ENCODE peak calls at places on chromosomes 4 and X, in four cellular contexts. W is astrocyte of the spinal cord, S is COLO829, L is Calu3. X is an unnamed sample.
A peak's percentile ranks its signal among the peaks of the same experiment; 100 is the strongest.

GRCh38 chr4:15868816-15869413 is 69.6 kb downstream of the FGFBP1 start:
- DNase-seq in W (no peak), S (no peak), L (no peak), X (no peak)

GRCh38 chrX:136166221-136166855 is 19.0 kb downstream of the FHL1 start:
- DNase-seq in W (peak; percentile 40), S (no peak), L (peak; percentile 9), X (no peak)

GRCh38 chr4:14184767-14185166 is 557.2 kb upstream of the BOD1L1 start:
- DNase-seq in W (no peak), S (no peak), L (no peak), X (no peak)

GRCh38 chrX:104324871-104325585 is 70.3 kb upstream of the ESX1 start:
- DNase-seq in W (no peak), S (no peak), L (no peak), X (no peak)

GRCh38 chr4:152307669-152308068 is 228.2 kb downstream of the FBXW7 start:
- DNase-seq in W (no peak), S (no peak), L (no peak), X (no peak)

GRCh38 chrX:74420194-74421035 is 878 bp upstream of the SLC16A2 start:
- DNase-seq in W (peak; percentile 58), S (peak; percentile 39), L (peak; percentile 43), X (no peak)

GRCh38 chrX:69603566-69604194 is 12.2 kb upstream of the EDA start:
- DNase-seq in W (no peak), S (no peak), L (no peak), X (no peak)

GRCh38 chr4:81052119-81053068 is 21.9 kb downstream of the BMP3 start:
- DNase-seq in W (peak; percentile 72), S (peak; percentile 26), L (peak; percentile 72), X (peak; percentile 32)

GRCh38 chr4:182619659-182620058 is 297.5 kb downstream of the DCTD start:
- DNase-seq in W (no peak), S (no peak), L (no peak), X (no peak)

X was measured in foreskin melanocyte.